ENCODE peak calls at places on chromosomes 6 and 20, in ten cellular contexts. One of them, this sample, is unnamed.

GRCh38 chr20:61253264-61253639 is 1.2 kb downstream of the CDH4 start:
- DNase-seq in left colon: no peak
- DNase-seq in NCI-H345: no peak
- DNase-seq in choroid plexus epithelial cell: peak
- DNase-seq in GM19239: no peak
- DNase-seq in breast epithelium: no peak
- DNase-seq in hepatic stellate cell: peak
- DNase-seq in mesendoderm: peak
- DNase-seq in stimulated activated CD4-positive, alpha-beta T cell treated with anti-CD3 and anti-CD28 coated beads, Interleukin-12 subunit alpha, Interleukin-12 subunit beta, amount 100 ng/mL, for 48 hours: no peak
- DNase-seq in HEK293T: peak
- DNase-seq in this sample: peak

GRCh38 chr6:2229039-2229438 is 16.4 kb downstream of the GMDS start:
- DNase-seq in HEK293T: no peak
- DNase-seq in hepatic stellate cell: no peak
- DNase-seq in GM19239: no peak
- DNase-seq in left colon: no peak
- DNase-seq in breast epithelium: no peak
- DNase-seq in choroid plexus epithelial cell: peak
- DNase-seq in mesendoderm: no peak
- DNase-seq in NCI-H345: no peak
- DNase-seq in stimulated activated CD4-positive, alpha-beta T cell treated with anti-CD3 and anti-CD28 coated beads, Interleukin-12 subunit alpha, Interleukin-12 subunit beta, amount 100 ng/mL, for 48 hours: no peak
- DNase-seq in this sample: no peak

GRCh38 chr6:21666200-21666671 is 72.7 kb downstream of the SOX4 start:
- DNase-seq in left colon: peak
- DNase-seq in choroid plexus epithelial cell: no peak
- DNase-seq in HEK293T: no peak
- DNase-seq in mesendoderm: peak
- DNase-seq in stimulated activated CD4-positive, alpha-beta T cell treated with anti-CD3 and anti-CD28 coated beads, Interleukin-12 subunit alpha, Interleukin-12 subunit beta, amount 100 ng/mL, for 48 hours: no peak
- DNase-seq in NCI-H345: no peak
- DNase-seq in GM19239: no peak
- DNase-seq in hepatic stellate cell: no peak
- DNase-seq in breast epithelium: peak
- DNase-seq in this sample: peak

GRCh38 chr6:113120577-113121285 is 736.4 kb upstream of the MARCKS start:
- DNase-seq in breast epithelium: no peak
- DNase-seq in stimulated activated CD4-positive, alpha-beta T cell treated with anti-CD3 and anti-CD28 coated beads, Interleukin-12 subunit alpha, Interleukin-12 subunit beta, amount 100 ng/mL, for 48 hours: no peak
- DNase-seq in mesendoderm: peak
- DNase-seq in choroid plexus epithelial cell: peak
- DNase-seq in left colon: no peak
- DNase-seq in NCI-H345: no peak
- DNase-seq in HEK293T: no peak
- DNase-seq in GM19239: no peak
- DNase-seq in hepatic stellate cell: peak
- DNase-seq in this sample: peak

GRCh38 chr20:50810842-50811241 is 16.0 kb downstream of the BCAS4 start:
- DNase-seq in mesendoderm: no peak
- DNase-seq in hepatic stellate cell: no peak
- DNase-seq in breast epithelium: no peak
- DNase-seq in HEK293T: no peak
- DNase-seq in NCI-H345: no peak
- DNase-seq in choroid plexus epithelial cell: no peak
- DNase-seq in left colon: no peak
- DNase-seq in GM19239: no peak
- DNase-seq in stimulated activated CD4-positive, alpha-beta T cell treated with anti-CD3 and anti-CD28 coated beads, Interleukin-12 subunit alpha, Interleukin-12 subunit beta, amount 100 ng/mL, for 48 hours: no peak
- DNase-seq in this sample: no peak

GRCh38 chr20:51446230-51446629 is 96.3 kb downstream of the NFATC2 start:
- DNase-seq in hepatic stellate cell: no peak
- DNase-seq in stimulated activated CD4-positive, alpha-beta T cell treated with anti-CD3 and anti-CD28 coated beads, Interleukin-12 subunit alpha, Interleukin-12 subunit beta, amount 100 ng/mL, for 48 hours: no peak
- DNase-seq in GM19239: no peak
- DNase-seq in breast epithelium: no peak
- DNase-seq in HEK293T: no peak
- DNase-seq in NCI-H345: no peak
- DNase-seq in choroid plexus epithelial cell: no peak
- DNase-seq in left colon: no peak
- DNase-seq in mesendoderm: no peak
- DNase-seq in this sample: no peak

GRCh38 chr6:118495639-118496296 is 52.3 kb upstream of the PLN start:
- DNase-seq in stimulated activated CD4-positive, alpha-beta T cell treated with anti-CD3 and anti-CD28 coated beads, Interleukin-12 subunit alpha, Interleukin-12 subunit beta, amount 100 ng/mL, for 48 hours: no peak
- DNase-seq in hepatic stellate cell: no peak
- DNase-seq in NCI-H345: no peak
- DNase-seq in choroid plexus epithelial cell: peak
- DNase-seq in HEK293T: no peak
- DNase-seq in left colon: no peak
- DNase-seq in mesendoderm: no peak
- DNase-seq in GM19239: no peak
- DNase-seq in breast epithelium: no peak
- DNase-seq in this sample: peak

GRCh38 chr20:18465536-18466200 is 1.2 kb downstream of the DZANK1 start:
- DNase-seq in choroid plexus epithelial cell: no peak
- DNase-seq in stimulated activated CD4-positive, alpha-beta T cell treated with anti-CD3 and anti-CD28 coated beads, Interleukin-12 subunit alpha, Interleukin-12 subunit beta, amount 100 ng/mL, for 48 hours: no peak
- DNase-seq in left colon: no peak
- DNase-seq in mesendoderm: no peak
- DNase-seq in breast epithelium: no peak
- DNase-seq in HEK293T: no peak
- DNase-seq in NCI-H345: no peak
- DNase-seq in GM19239: peak
- DNase-seq in hepatic stellate cell: no peak
- DNase-seq in this sample: no peak

GRCh38 chr6:147559016-147559415 is 50.5 kb downstream of the SAMD5 start:
- DNase-seq in stimulated activated CD4-positive, alpha-beta T cell treated with anti-CD3 and anti-CD28 coated beads, Interleukin-12 subunit alpha, Interleukin-12 subunit beta, amount 100 ng/mL, for 48 hours: no peak
- DNase-seq in GM19239: no peak
- DNase-seq in NCI-H345: no peak
- DNase-seq in choroid plexus epithelial cell: no peak
- DNase-seq in mesendoderm: no peak
- DNase-seq in breast epithelium: no peak
- DNase-seq in hepatic stellate cell: no peak
- DNase-seq in left colon: peak
- DNase-seq in HEK293T: no peak
- DNase-seq in this sample: no peak

GRCh38 chr20:4061989-4062388 is 46.6 kb upstream of the RNF24 start:
- DNase-seq in NCI-H345: no peak
- DNase-seq in GM19239: no peak
- DNase-seq in breast epithelium: no peak
- DNase-seq in mesendoderm: no peak
- DNase-seq in HEK293T: no peak
- DNase-seq in left colon: no peak
- DNase-seq in stimulated activated CD4-positive, alpha-beta T cell treated with anti-CD3 and anti-CD28 coated beads, Interleukin-12 subunit alpha, Interleukin-12 subunit beta, amount 100 ng/mL, for 48 hours: no peak
- DNase-seq in choroid plexus epithelial cell: no peak
- DNase-seq in hepatic stellate cell: no peak
- DNase-seq in this sample: no peak

GRCh38 chr20:62925420-62926228 is 681 bp downstream of the DIDO1 start:
- DNase-seq in stimulated activated CD4-positive, alpha-beta T cell treated with anti-CD3 and anti-CD28 coated beads, Interleukin-12 subunit alpha, Interleukin-12 subunit beta, amount 100 ng/mL, for 48 hours: no peak
- DNase-seq in choroid plexus epithelial cell: peak
- DNase-seq in breast epithelium: no peak
- DNase-seq in mesendoderm: peak
- DNase-seq in GM19239: no peak
- DNase-seq in left colon: peak
- DNase-seq in NCI-H345: peak
- DNase-seq in HEK293T: no peak
- DNase-seq in hepatic stellate cell: peak
- DNase-seq in this sample: peak

GRCh38 chr6:99119109-99120031 is 171.6 kb upstream of the FBXL4 start:
- DNase-seq in NCI-H345: peak
- DNase-seq in left colon: no peak
- DNase-seq in GM19239: peak
- DNase-seq in hepatic stellate cell: peak
- DNase-seq in mesendoderm: peak
- DNase-seq in choroid plexus epithelial cell: peak
- DNase-seq in HEK293T: peak
- DNase-seq in breast epithelium: no peak
- DNase-seq in stimulated activated CD4-positive, alpha-beta T cell treated with anti-CD3 and anti-CD28 coated beads, Interleukin-12 subunit alpha, Interleukin-12 subunit beta, amount 100 ng/mL, for 48 hours: no peak
- DNase-seq in this sample: peak

GRCh38 chr6:76416821-76417605 is 344.6 kb upstream of the IMPG1 start:
- DNase-seq in GM19239: no peak
- DNase-seq in choroid plexus epithelial cell: no peak
- DNase-seq in NCI-H345: peak
- DNase-seq in left colon: no peak
- DNase-seq in breast epithelium: no peak
- DNase-seq in HEK293T: no peak
- DNase-seq in hepatic stellate cell: no peak
- DNase-seq in mesendoderm: no peak
- DNase-seq in stimulated activated CD4-positive, alpha-beta T cell treated with anti-CD3 and anti-CD28 coated beads, Interleukin-12 subunit alpha, Interleukin-12 subunit beta, amount 100 ng/mL, for 48 hours: no peak
- DNase-seq in this sample: no peak

GRCh38 chr6:53048431-53049195 is 16.6 kb upstream of the FBXO9 start:
- DNase-seq in left colon: no peak
- DNase-seq in mesendoderm: no peak
- DNase-seq in hepatic stellate cell: peak
- DNase-seq in NCI-H345: no peak
- DNase-seq in choroid plexus epithelial cell: peak
- DNase-seq in GM19239: peak
- DNase-seq in HEK293T: no peak
- DNase-seq in stimulated activated CD4-positive, alpha-beta T cell treated with anti-CD3 and anti-CD28 coated beads, Interleukin-12 subunit alpha, Interleukin-12 subunit beta, amount 100 ng/mL, for 48 hours: no peak
- DNase-seq in breast epithelium: no peak
- DNase-seq in this sample: peak

GRCh38 chr6:117992856-117993255 is 85.8 kb downstream of the SLC35F1 start:
- DNase-seq in breast epithelium: no peak
- DNase-seq in left colon: no peak
- DNase-seq in choroid plexus epithelial cell: no peak
- DNase-seq in mesendoderm: no peak
- DNase-seq in HEK293T: no peak
- DNase-seq in GM19239: no peak
- DNase-seq in hepatic stellate cell: no peak
- DNase-seq in stimulated activated CD4-positive, alpha-beta T cell treated with anti-CD3 and anti-CD28 coated beads, Interleukin-12 subunit alpha, Interleukin-12 subunit beta, amount 100 ng/mL, for 48 hours: no peak
- DNase-seq in NCI-H345: no peak
- DNase-seq in this sample: no peak

GRCh38 chr20:51237278-51237677 is 214.4 kb upstream of the KCNG1 start:
- DNase-seq in stimulated activated CD4-positive, alpha-beta T cell treated with anti-CD3 and anti-CD28 coated beads, Interleukin-12 subunit alpha, Interleukin-12 subunit beta, amount 100 ng/mL, for 48 hours: no peak
- DNase-seq in breast epithelium: no peak
- DNase-seq in left colon: no peak
- DNase-seq in choroid plexus epithelial cell: peak
- DNase-seq in hepatic stellate cell: no peak
- DNase-seq in mesendoderm: no peak
- DNase-seq in HEK293T: no peak
- DNase-seq in GM19239: no peak
- DNase-seq in NCI-H345: no peak
- DNase-seq in this sample: no peak

GRCh38 chr20:62739581-62740285 is 31.1 kb downstream of the NTSR1 start:
- DNase-seq in hepatic stellate cell: no peak
- DNase-seq in mesendoderm: no peak
- DNase-seq in GM19239: peak
- DNase-seq in stimulated activated CD4-positive, alpha-beta T cell treated with anti-CD3 and anti-CD28 coated beads, Interleukin-12 subunit alpha, Interleukin-12 subunit beta, amount 100 ng/mL, for 48 hours: peak
- DNase-seq in breast epithelium: peak
- DNase-seq in left colon: peak
- DNase-seq in choroid plexus epithelial cell: no peak
- DNase-seq in HEK293T: no peak
- DNase-seq in NCI-H345: no peak
- DNase-seq in this sample: peak

GRCh38 chr6:160278311-160278710 is 19.7 kb upstream of the SLC22A2 start:
- DNase-seq in stimulated activated CD4-positive, alpha-beta T cell treated with anti-CD3 and anti-CD28 coated beads, Interleukin-12 subunit alpha, Interleukin-12 subunit beta, amount 100 ng/mL, for 48 hours: no peak
- DNase-seq in breast epithelium: no peak
- DNase-seq in NCI-H345: no peak
- DNase-seq in mesendoderm: no peak
- DNase-seq in GM19239: no peak
- DNase-seq in HEK293T: no peak
- DNase-seq in left colon: no peak
- DNase-seq in hepatic stellate cell: no peak
- DNase-seq in choroid plexus epithelial cell: no peak
- DNase-seq in this sample: no peak

GRCh38 chr20:46021361-46022359 is 7.4 kb upstream of the SLC12A5 start:
- DNase-seq in mesendoderm: peak
- DNase-seq in NCI-H345: peak
- DNase-seq in choroid plexus epithelial cell: no peak
- DNase-seq in breast epithelium: no peak
- DNase-seq in hepatic stellate cell: no peak
- DNase-seq in GM19239: no peak
- DNase-seq in stimulated activated CD4-positive, alpha-beta T cell treated with anti-CD3 and anti-CD28 coated beads, Interleukin-12 subunit alpha, Interleukin-12 subunit beta, amount 100 ng/mL, for 48 hours: peak
- DNase-seq in HEK293T: peak
- DNase-seq in left colon: peak
- DNase-seq in this sample: peak

GRCh38 chr6:156873654-156874380 is 96.6 kb downstream of the ARID1B start:
- DNase-seq in left colon: no peak
- DNase-seq in stimulated activated CD4-positive, alpha-beta T cell treated with anti-CD3 and anti-CD28 coated beads, Interleukin-12 subunit alpha, Interleukin-12 subunit beta, amount 100 ng/mL, for 48 hours: no peak
- DNase-seq in hepatic stellate cell: no peak
- DNase-seq in breast epithelium: no peak
- DNase-seq in HEK293T: no peak
- DNase-seq in GM19239: no peak
- DNase-seq in choroid plexus epithelial cell: no peak
- DNase-seq in NCI-H345: peak
- DNase-seq in mesendoderm: no peak
- DNase-seq in this sample: no peak

GRCh38 chr20:60729119-60729900 is 522.8 kb upstream of the CDH4 start:
- DNase-seq in HEK293T: no peak
- DNase-seq in hepatic stellate cell: no peak
- DNase-seq in left colon: no peak
- DNase-seq in stimulated activated CD4-positive, alpha-beta T cell treated with anti-CD3 and anti-CD28 coated beads, Interleukin-12 subunit alpha, Interleukin-12 subunit beta, amount 100 ng/mL, for 48 hours: no peak
- DNase-seq in breast epithelium: no peak
- DNase-seq in NCI-H345: no peak
- DNase-seq in mesendoderm: peak
- DNase-seq in GM19239: no peak
- DNase-seq in choroid plexus epithelial cell: no peak
- DNase-seq in this sample: no peak

GRCh38 chr6:17115251-17116089 is 13.6 kb downstream of the STMND1 start:
- DNase-seq in breast epithelium: no peak
- DNase-seq in mesendoderm: peak
- DNase-seq in left colon: no peak
- DNase-seq in choroid plexus epithelial cell: peak
- DNase-seq in NCI-H345: no peak
- DNase-seq in HEK293T: no peak
- DNase-seq in hepatic stellate cell: peak
- DNase-seq in stimulated activated CD4-positive, alpha-beta T cell treated with anti-CD3 and anti-CD28 coated beads, Interleukin-12 subunit alpha, Interleukin-12 subunit beta, amount 100 ng/mL, for 48 hours: no peak
- DNase-seq in GM19239: no peak
- DNase-seq in this sample: peak

GRCh38 chr6:163146036-163146435 is 268.5 kb upstream of the QKI start:
- DNase-seq in stimulated activated CD4-positive, alpha-beta T cell treated with anti-CD3 and anti-CD28 coated beads, Interleukin-12 subunit alpha, Interleukin-12 subunit beta, amount 100 ng/mL, for 48 hours: no peak
- DNase-seq in HEK293T: no peak
- DNase-seq in breast epithelium: no peak
- DNase-seq in NCI-H345: no peak
- DNase-seq in choroid plexus epithelial cell: no peak
- DNase-seq in mesendoderm: no peak
- DNase-seq in GM19239: no peak
- DNase-seq in hepatic stellate cell: no peak
- DNase-seq in left colon: no peak
- DNase-seq in this sample: no peak

GRCh38 chr6:157550114-157550989 is 169.4 kb downstream of the ZDHHC14 start:
- DNase-seq in mesendoderm: no peak
- DNase-seq in stimulated activated CD4-positive, alpha-beta T cell treated with anti-CD3 and anti-CD28 coated beads, Interleukin-12 subunit alpha, Interleukin-12 subunit beta, amount 100 ng/mL, for 48 hours: peak
- DNase-seq in left colon: no peak
- DNase-seq in NCI-H345: no peak
- DNase-seq in GM19239: no peak
- DNase-seq in HEK293T: no peak
- DNase-seq in hepatic stellate cell: no peak
- DNase-seq in choroid plexus epithelial cell: no peak
- DNase-seq in breast epithelium: no peak
- DNase-seq in this sample: no peak

GRCh38 chr20:24339179-24339578 is 130.2 kb upstream of the SYNDIG1 start:
- DNase-seq in left colon: no peak
- DNase-seq in breast epithelium: no peak
- DNase-seq in choroid plexus epithelial cell: no peak
- DNase-seq in NCI-H345: no peak
- DNase-seq in GM19239: no peak
- DNase-seq in mesendoderm: no peak
- DNase-seq in HEK293T: no peak
- DNase-seq in hepatic stellate cell: no peak
- DNase-seq in stimulated activated CD4-positive, alpha-beta T cell treated with anti-CD3 and anti-CD28 coated beads, Interleukin-12 subunit alpha, Interleukin-12 subunit beta, amount 100 ng/mL, for 48 hours: no peak
- DNase-seq in this sample: no peak

GRCh38 chr6:3849681-3850450 is 693 bp downstream of the FAM50B start:
- DNase-seq in hepatic stellate cell: no peak
- DNase-seq in choroid plexus epithelial cell: peak
- DNase-seq in breast epithelium: no peak
- DNase-seq in GM19239: no peak
- DNase-seq in mesendoderm: no peak
- DNase-seq in left colon: peak
- DNase-seq in stimulated activated CD4-positive, alpha-beta T cell treated with anti-CD3 and anti-CD28 coated beads, Interleukin-12 subunit alpha, Interleukin-12 subunit beta, amount 100 ng/mL, for 48 hours: no peak
- DNase-seq in HEK293T: no peak
- DNase-seq in NCI-H345: no peak
- DNase-seq in this sample: peak

GRCh38 chr6:159169193-159169555 is at the start of gene FNDC1:
- DNase-seq in left colon: peak
- DNase-seq in choroid plexus epithelial cell: no peak
- DNase-seq in NCI-H345: peak
- DNase-seq in breast epithelium: no peak
- DNase-seq in stimulated activated CD4-positive, alpha-beta T cell treated with anti-CD3 and anti-CD28 coated beads, Interleukin-12 subunit alpha, Interleukin-12 subunit beta, amount 100 ng/mL, for 48 hours: peak
- DNase-seq in hepatic stellate cell: peak
- DNase-seq in HEK293T: peak
- DNase-seq in GM19239: peak
- DNase-seq in mesendoderm: peak
- DNase-seq in this sample: peak

GRCh38 chr20:61980647-61981583 is 84.8 kb downstream of the TAF4 start:
- DNase-seq in stimulated activated CD4-positive, alpha-beta T cell treated with anti-CD3 and anti-CD28 coated beads, Interleukin-12 subunit alpha, Interleukin-12 subunit beta, amount 100 ng/mL, for 48 hours: no peak
- DNase-seq in NCI-H345: no peak
- DNase-seq in GM19239: peak
- DNase-seq in hepatic stellate cell: peak
- DNase-seq in HEK293T: peak
- DNase-seq in breast epithelium: no peak
- DNase-seq in choroid plexus epithelial cell: peak
- DNase-seq in mesendoderm: peak
- DNase-seq in left colon: peak
- DNase-seq in this sample: peak